ENCODE peak calls at places on chromosomes 2 and 18, in six cellular contexts. P is K562, F is heart left ventricle, G is breast epithelium, A is IMR-90, Q is heart right ventricle. I is an unnamed sample.

GRCh38 chr2:36360063-36360462 is 4.5 kb downstream of the CRIM1 start:
- DNase-seq in P (no peak), F (no peak), A (no peak), G (no peak), Q (no peak), I (no peak)

GRCh38 chr2:224931956-224932355 is 110.3 kb downstream of the DOCK10 start:
- DNase-seq in F (no peak), Q (no peak), A (no peak), P (no peak), G (no peak), I (no peak)

GRCh38 chr18:23283933-23284430 is 148.7 kb downstream of the CABLES1 start:
- DNase-seq in A (peak; percentile 63), Q (no peak), G (no peak), P (no peak), F (no peak), I (no peak)

GRCh38 chr2:161796192-161796591 is 172.0 kb downstream of the SLC4A10 start:
- DNase-seq in A (no peak), P (no peak), G (no peak), Q (no peak), F (no peak), I (no peak)

GRCh38 chr2:203733683-203734082 is 27.2 kb downstream of the CD28 start:
- DNase-seq in P (no peak), G (no peak), Q (no peak), F (no peak), A (no peak), I (no peak)

GRCh38 chr2:20484810-20485611 is 38.1 kb downstream of the RHOB start:
- DNase-seq in F (no peak), P (no peak), G (no peak), A (no peak), Q (no peak), I (no peak)

GRCh38 chr2:219410390-219410789 is 7.8 kb upstream of the DES start:
- DNase-seq in P (no peak), G (no peak), A (no peak), F (no peak), Q (no peak), I (no peak)

GRCh38 chr18:54528942-54529376 is 62.1 kb upstream of the DYNAP start:
- DNase-seq in G (no peak), A (no peak), P (no peak), F (no peak), Q (no peak), I (no peak)

GRCh38 chr2:128261245-128262128 is 57.2 kb downstream of the HS6ST1 start:
- DNase-seq in Q (no peak), G (no peak), A (no peak), P (no peak), F (no peak), I (no peak)

GRCh38 chr2:160308915-160309314 is 108.8 kb upstream of the ITGB6 start:
- DNase-seq in A (peak; percentile 75), F (no peak), Q (no peak), P (no peak), G (no peak), I (no peak)

GRCh38 chr18:59960272-59960671 is 60.5 kb downstream of the PMAIP1 start:
- DNase-seq in G (no peak), A (no peak), Q (no peak), P (no peak), F (no peak), I (no peak)

GRCh38 chr2:122535960-122536517 is 780.6 kb downstream of the TSN start:
- DNase-seq in P (no peak), G (no peak), F (no peak), Q (no peak), A (no peak), I (no peak)

GRCh38 chr2:113282747-113283533 is 4.2 kb upstream of the PAX8 start:
- DNase-seq in F (no peak), Q (peak; percentile 19), A (peak; percentile 4), G (no peak), P (no peak), I (peak; percentile 73)

GRCh38 chr2:57376985-57377384 is 669.6 kb upstream of the VRK2 start:
- DNase-seq in Q (no peak), A (no peak), G (no peak), P (no peak), F (no peak), I (no peak)

GRCh38 chr2:42127425-42128424 is 41.4 kb upstream of the EML4 start:
- DNase-seq in F (no peak), Q (no peak), A (no peak), G (no peak), P (no peak), I (peak; percentile 37)

GRCh38 chr2:42129947-42130346 is 39.2 kb upstream of the EML4 start:
- DNase-seq in A (no peak), Q (no peak), F (no peak), P (no peak), G (no peak), I (no peak)

GRCh38 chr2:42128731-42129486 is 40.2 kb upstream of the EML4 start:
- DNase-seq in Q (no peak), P (no peak), G (no peak), F (no peak), A (peak; percentile 80), I (no peak)

GRCh38 chr2:42132066-42132965 is 36.8 kb upstream of the EML4 start:
- DNase-seq in F (no peak), G (no peak), Q (no peak), P (no peak), A (peak; percentile 92), I (no peak)

GRCh38 chr2:42129487-42129852 is 39.7 kb upstream of the EML4 start:
- DNase-seq in F (no peak), Q (no peak), A (no peak), P (no peak), G (no peak), I (no peak)
- H3K4me1 ChIP-seq in F (peaks cover 25% of the 10 kb centered on the region), Q (peaks cover 38% of the 10 kb centered on the region), A (peaks cover 34% of the 10 kb centered on the region), P (peaks cover 13% of the 10 kb centered on the region), G (peaks cover 16% of the 10 kb centered on the region), I (peaks cover 24% of the 10 kb centered on the region)

GRCh38 chr18:58526425-58527115 is 102.3 kb downstream of the ALPK2 start:
- DNase-seq in G (no peak), A (no peak), F (no peak), P (no peak), Q (no peak), I (no peak)
- H3K4me1 ChIP-seq in G (no peaks in the 10 kb centered on the region), A (no peaks in the 10 kb centered on the region), F (no peaks in the 10 kb centered on the region), P (no peaks in the 10 kb centered on the region), Q (no peaks in the 10 kb centered on the region), I (no peaks in the 10 kb centered on the region)

DNA sequence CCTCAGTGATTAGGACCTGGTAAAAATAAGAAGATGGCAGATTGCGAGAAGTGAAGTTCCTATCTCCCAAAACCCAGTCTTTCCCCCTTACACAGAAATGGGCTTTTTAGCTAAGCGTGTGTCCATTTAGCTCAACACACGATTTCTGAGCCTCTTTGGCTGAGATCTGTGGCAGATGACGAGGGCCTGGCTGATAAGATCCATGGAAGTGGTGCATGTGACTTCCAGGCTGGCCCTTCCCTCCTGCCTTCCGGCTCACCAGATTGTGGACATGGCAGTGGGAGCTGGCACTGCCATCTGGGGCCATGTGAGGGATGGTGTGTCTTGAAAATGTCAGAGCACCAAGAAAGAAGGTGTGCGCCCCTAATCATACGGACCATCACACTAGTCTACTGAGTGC is 41.0 kb upstream of the ZFP36L2 start:
- DNase-seq in Q (no peak), G (no peak), F (no peak), A (no peak), P (no peak), I (no peak)
- H3K4me1 ChIP-seq in Q (peaks cover 62% of the 10 kb centered on the region), G (no peaks in the 10 kb centered on the region), F (peaks cover 23% of the 10 kb centered on the region), A (peaks cover 24% of the 10 kb centered on the region), P (peaks cover 10% of the 10 kb centered on the region), I (peaks cover 20% of the 10 kb centered on the region)

GRCh38 chr2:25310965-25311865 is 30.5 kb downstream of the DNMT3A start:
- DNase-seq in A (no peak), Q (peak; percentile 65), F (peak; percentile 84), P (peak; percentile 47), G (peak; percentile 68), I (no peak)
- H3K4me1 ChIP-seq in A (peaks cover 7% of the 10 kb centered on the region), Q (peaks cover 100% of the 10 kb centered on the region), F (peaks cover 70% of the 10 kb centered on the region), P (no peaks in the 10 kb centered on the region), G (peaks cover 34% of the 10 kb centered on the region), I (peaks cover 54% of the 10 kb centered on the region)